ENCODE peak calls at places on chromosome 19, in six cellular contexts. P, M, O, T, F and J are unnamed samples.

GRCh38 chr19:33171916-33172359 is 22.2 kb upstream of the LRP3 start:
- DNase-seq in P (no peak), M (no peak), O (peak), T (no peak), F (no peak), J (no peak)

GRCh38 chr19:5480427-5480836 is 25.2 kb downstream of the ZNRF4 start:
- DNase-seq in P (peak), M (no peak), O (no peak), T (no peak), F (no peak), J (no peak)

GRCh38 chr19:48925240-48925843 is 8.2 kb upstream of the DHDH start:
- DNase-seq in P (no peak), M (no peak), O (peak), T (no peak), F (no peak), J (no peak)

GRCh38 chr19:56314018-56314583 is 538 bp downstream of the ZSCAN5A start:
- DNase-seq in P (peak), M (no peak), O (no peak), T (no peak), F (no peak), J (no peak)

GRCh38 chr19:43765109-43765876 is 10.5 kb upstream of the SMG9 start:
- DNase-seq in P (no peak), M (no peak), O (peak), T (no peak), F (peak), J (no peak)

GRCh38 chr19:33553530-33554310 is 32.1 kb upstream of the PEPD start:
- DNase-seq in P (no peak), M (no peak), O (no peak), T (no peak), F (no peak), J (no peak)

GRCh38 chr19:55312621-55313117 is 12.5 kb downstream of the TMEM150B start:
- DNase-seq in P (no peak), M (no peak), O (no peak), T (no peak), F (no peak), J (no peak)

GRCh38 chr19:3006075-3006767 is 22.9 kb downstream of the TLE2 start:
- DNase-seq in P (no peak), M (no peak), O (no peak), T (no peak), F (no peak), J (no peak)

GRCh38 chr19:45882652-45883585 is 3.0 kb downstream of the IRF2BP1 start:
- DNase-seq in P (peak), M (peak), O (peak), T (peak), F (peak), J (peak)

GRCh38 chr19:3108775-3109174 is 14.6 kb downstream of the GNA11 start:
- DNase-seq in P (peak), M (peak), O (peak), T (peak), F (peak), J (no peak)

GRCh38 chr19:43901395-43902390 is 33.4 kb downstream of the ZNF45 start:
- DNase-seq in P (no peak), M (peak), O (peak), T (no peak), F (peak), J (peak)

GRCh38 chr19:19661675-19662251 is 1.7 kb downstream of the ATP13A1 start:
- DNase-seq in P (no peak), M (no peak), O (no peak), T (no peak), F (no peak), J (no peak)

GRCh38 chr19:28887920-28888618 is 324.9 kb downstream of the UQCRFS1 start:
- DNase-seq in P (no peak), M (peak), O (no peak), T (no peak), F (no peak), J (no peak)

GRCh38 chr19:43476606-43477005 is 11.2 kb upstream of the LYPD3 start:
- DNase-seq in P (no peak), M (no peak), O (peak), T (no peak), F (no peak), J (no peak)

GRCh38 chr19:2478756-2479555 is 3.0 kb downstream of the GADD45B start:
- DNase-seq in P (no peak), M (no peak), O (peak), T (no peak), F (peak), J (no peak)